ENCODE peak calls at places on chromosomes 7 and 10, in four cellular contexts. H is K562, P is GM12878, D is HL-60. O is an unnamed sample.
A peak's percentile ranks its signal among the peaks of the same experiment; 100 is the strongest.

GRCh38 chr7:83452256-83452655 is 196.7 kb downstream of the SEMA3E start:
- DNase-seq in H (no peak), P (no peak), D (no peak), O (no peak)

GRCh38 chr7:125651823-125652528 is 722.4 kb upstream of the POT1 start:
- DNase-seq in H (peak; percentile 12), P (no peak), D (no peak), O (no peak)

GRCh38 chr10:4780782-4781181 is 45.2 kb upstream of the AKR1E2 start:
- DNase-seq in D (no peak), H (no peak), P (no peak), O (no peak)

GRCh38 chr10:126309193-126309592 is 79.1 kb downstream of the ADAM12 start:
- DNase-seq in H (no peak), D (no peak), P (no peak), O (no peak)

GRCh38 chr7:48307041-48307714 is 135.9 kb downstream of the ABCA13 start:
- DNase-seq in H (no peak), P (no peak), D (no peak), O (no peak)

GRCh38 chr7:17497136-17497535 is 198.7 kb downstream of the AHR start:
- DNase-seq in D (no peak), H (no peak), P (no peak), O (no peak)

GRCh38 chr7:109663806-109664205 is 1094.1 kb downstream of the DNAJB9 start:
- DNase-seq in H (no peak), P (no peak), D (no peak), O (no peak)

GRCh38 chr7:141671705-141672496 is 30.1 kb downstream of the DENND11 start:
- DNase-seq in P (no peak), D (peak; percentile 36), H (no peak), O (no peak)

GRCh38 chr7:3559178-3559765 is 258.2 kb downstream of the SDK1 start:
- DNase-seq in H (no peak), D (no peak), P (no peak), O (no peak)

GRCh38 chr10:50501899-50502556 is 121.7 kb downstream of the SGMS1 start:
- DNase-seq in P (no peak), H (no peak), D (no peak), O (no peak)

GRCh38 chr10:71713135-71714040 is 6.2 kb downstream of the C10orf105 start:
- DNase-seq in P (no peak), H (peak; percentile 44), D (peak; percentile 91), O (no peak)

GRCh38 chr10:71795248-71795647 is 21.9 kb upstream of the VSIR start:
- DNase-seq in D (no peak), P (no peak), H (peak; percentile 67), O (no peak)

GRCh38 chr7:783556-784490 is 48.5 kb upstream of the SUN1 start:
- DNase-seq in D (no peak), P (no peak), H (no peak), O (no peak)

GRCh38 chr10:86367339-86367951 is 850 bp upstream of the GRID1 start:
- DNase-seq in H (no peak), P (no peak), D (no peak), O (no peak)

GRCh38 chr10:12465385-12466136 is 116.2 kb downstream of the CAMK1D start:
- DNase-seq in P (no peak), H (peak; percentile 10), D (no peak), O (no peak)
- TF ChIP-seq SPI1 in P (no peak), H (no peak), D (no peak), O (no peak)

GRCh38 chr7:6612819-6613218 is 2.6 kb upstream of the ZNF853 start:
- DNase-seq in H (peak; percentile 25), D (no peak), P (no peak), O (no peak)
- TF ChIP-seq SPI1 in H (no peak), D (no peak), P (no peak), O (no peak)

DNA sequence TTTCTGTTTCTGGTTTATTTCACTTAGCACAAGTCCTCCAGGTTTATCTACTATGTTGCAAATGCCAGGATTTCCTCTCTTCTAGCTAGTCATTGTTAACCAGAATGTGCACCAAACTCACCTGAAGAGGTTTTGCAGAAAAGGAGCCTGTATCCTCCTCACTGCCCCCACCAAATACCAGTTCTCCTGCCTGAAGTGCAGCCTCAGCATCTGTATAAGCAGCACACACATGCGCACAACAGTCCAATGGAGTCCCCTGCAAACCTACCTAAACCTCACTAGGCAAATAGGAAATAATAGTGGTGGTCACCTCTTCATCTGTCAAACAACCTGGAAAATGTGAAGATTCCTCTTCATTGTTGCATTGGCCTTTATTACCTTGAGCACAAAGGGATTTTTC is 237.8 kb downstream of the PAXIP1 start:
- DNase-seq in P (no peak), D (no peak), H (no peak), O (no peak)
- TF ChIP-seq SPI1 in P (no peak), D (no peak), H (no peak), O (no peak)

GRCh38 chr7:128189231-128189930 is 51.7 kb upstream of the LEP start:
- DNase-seq in D (no peak), P (no peak), H (no peak), O (no peak)

GRCh38 chr7:128190051-128190640 is 50.9 kb upstream of the LEP start:
- DNase-seq in H (no peak), P (no peak), D (no peak), O (no peak)

GRCh38 chr7:128188396-128189230 is 52.5 kb upstream of the LEP start:
- DNase-seq in P (no peak), D (no peak), H (no peak), O (no peak)

GRCh38 chr7:128192497-128193142 is 48.5 kb upstream of the LEP start:
- DNase-seq in D (no peak), P (no peak), H (no peak), O (no peak)

DNA sequence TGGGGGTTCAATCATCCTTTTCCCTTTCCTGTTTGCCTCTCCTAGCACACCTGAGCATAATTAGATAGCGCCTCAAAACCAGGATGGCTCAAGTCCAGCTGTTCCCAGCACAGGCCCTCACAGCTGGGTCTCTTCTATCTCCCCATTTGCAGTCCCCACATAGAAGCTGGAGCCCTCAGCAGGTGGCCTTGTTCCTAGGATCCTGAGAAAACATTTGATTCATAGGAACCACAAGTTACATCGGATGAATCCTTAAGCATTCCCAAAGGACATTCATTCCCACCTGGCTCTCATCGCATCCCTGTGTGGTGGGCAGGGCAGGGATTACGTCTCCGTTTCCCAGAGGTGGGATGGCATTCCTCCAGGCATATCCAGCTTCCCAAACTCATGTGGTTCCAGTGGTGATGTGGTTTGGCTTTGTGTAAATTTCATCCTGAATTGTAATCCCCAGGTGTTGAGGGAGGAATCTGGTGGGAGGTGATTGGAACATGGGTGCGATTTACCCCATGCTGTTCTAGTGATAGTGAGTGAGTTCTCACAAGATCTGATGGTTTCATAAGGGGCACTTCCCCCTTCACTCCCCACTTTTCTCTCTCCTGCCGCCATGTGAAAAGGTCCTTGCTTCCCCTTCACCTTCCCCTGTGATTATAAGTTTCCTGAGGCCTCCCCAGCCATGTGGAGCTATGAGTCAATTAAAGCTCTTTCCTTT is 49.8 kb upstream of the LEP start:
- DNase-seq in P (no peak), H (no peak), D (no peak), O (no peak)
- TF ChIP-seq SPI1 in P (no peak), H (no peak), D (no peak), O (no peak)

GRCh38 chr10:76885815-76886214 is 751.8 kb downstream of the KCNMA1 start:
- DNase-seq in P (no peak), H (no peak), D (no peak), O (no peak)
- TF ChIP-seq SPI1 in P (no peak), H (no peak), D (no peak), O (no peak)

GRCh38 chr7:73900286-73900685 is 39.3 kb downstream of the TMEM270 start:
- DNase-seq in D (no peak), P (no peak), H (no peak), O (no peak)

GRCh38 chr7:73901231-73901822 is 40.4 kb downstream of the TMEM270 start:
- DNase-seq in P (no peak), D (no peak), H (no peak), O (no peak)

GRCh38 chr7:73899731-73900142 is 38.8 kb downstream of the TMEM270 start:
- DNase-seq in H (no peak), P (no peak), D (no peak), O (no peak)

GRCh38 chr7:73903321-73904218 is 42.6 kb downstream of the TMEM270 start:
- DNase-seq in D (no peak), H (no peak), P (no peak), O (no peak)

GRCh38 chr7:73901823-73902597 is 41.1 kb downstream of the TMEM270 start:
- DNase-seq in P (no peak), D (no peak), H (no peak), O (no peak)
- TF ChIP-seq SPI1 in P (no peak), D (no peak), H (no peak), O (no peak)

DNA sequence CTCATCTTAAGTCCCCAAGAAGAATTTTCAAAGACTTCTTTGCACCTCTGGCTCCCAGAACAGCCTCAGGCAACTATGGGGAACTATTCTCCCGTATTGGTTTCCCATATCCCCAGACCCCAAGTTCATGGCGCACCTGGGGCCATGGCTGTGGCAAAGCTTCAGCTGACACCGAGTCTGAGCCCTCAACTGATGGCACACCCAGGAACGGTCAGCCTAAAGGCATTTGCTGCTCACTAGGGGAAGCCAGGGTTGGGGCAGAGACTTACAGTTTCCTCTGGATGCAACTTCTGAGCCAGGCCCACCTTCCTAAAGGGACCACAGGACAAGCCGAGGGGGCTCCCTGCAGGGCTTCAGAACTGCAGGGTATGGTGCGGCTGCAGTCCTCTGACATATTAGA is 13.7 kb upstream of the CPA1 start:
- DNase-seq in P (no peak), D (no peak), H (no peak), O (no peak)
- TF ChIP-seq SPI1 in P (no peak), D (no peak), H (no peak), O (no peak)

DNA sequence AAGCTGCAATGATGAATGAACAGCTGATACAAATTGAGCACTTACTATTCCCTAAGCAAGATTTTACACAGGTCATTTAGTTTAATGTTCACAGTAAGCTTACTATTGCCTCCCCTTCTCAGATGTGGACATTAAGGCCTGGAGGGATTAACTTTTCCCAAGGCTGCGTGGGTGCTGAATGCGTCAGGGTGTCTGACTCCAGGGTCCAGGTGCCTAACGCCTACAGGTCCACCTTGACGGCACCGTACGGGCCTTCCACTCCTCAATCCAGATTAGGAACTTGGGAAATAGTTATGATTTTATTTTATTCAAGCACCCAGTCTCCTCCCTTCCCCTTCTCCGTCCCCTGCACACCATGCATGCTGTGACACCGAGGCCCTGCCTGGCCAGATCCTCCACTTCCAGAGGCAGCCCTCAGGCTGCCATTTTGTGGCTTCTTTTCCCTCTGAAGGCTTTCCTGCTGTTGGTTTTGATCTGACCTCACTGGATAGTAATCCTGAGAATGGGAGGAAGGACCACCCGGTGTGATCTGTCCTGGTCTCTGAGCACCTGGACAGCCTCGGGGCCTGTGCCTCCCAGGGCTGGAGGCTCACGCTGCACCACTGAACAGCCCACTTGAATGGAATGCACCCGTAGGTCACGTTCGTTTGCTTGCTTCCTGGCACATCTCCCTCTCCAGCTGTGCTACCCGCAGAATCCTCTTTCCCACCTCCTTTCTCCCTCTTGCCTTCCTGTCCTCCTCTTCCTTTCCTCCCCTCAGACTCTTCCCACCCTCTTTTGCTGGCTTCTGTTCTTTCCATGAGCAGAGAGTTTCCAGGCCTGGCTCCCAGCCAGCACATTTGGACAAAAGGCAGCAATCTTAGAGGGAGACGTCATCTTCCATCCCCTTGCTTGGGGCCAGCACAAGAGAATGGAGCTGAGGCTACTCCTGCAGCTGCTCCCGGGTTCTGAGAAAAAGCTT is 14.4 kb downstream of the DENND2A start:
- DNase-seq in D (no peak), P (no peak), H (no peak), O (no peak)
- TF ChIP-seq SPI1 in D (no peak), P (no peak), H (no peak), O (no peak)

GRCh38 chr10:77357611-77358010 is 280.0 kb downstream of the KCNMA1 start:
- DNase-seq in D (no peak), P (no peak), H (no peak), O (no peak)
- TF ChIP-seq SPI1 in D (no peak), P (no peak), H (no peak), O (no peak)